ENCODE peak calls at places on chromosomes 16 and 17, in five cellular contexts. U, Z, F, Q and R are unnamed samples.

GRCh38 chr16:49484454-49484853 is 110.8 kb downstream of the C16orf78 start:
- DNase-seq in Z (peak; percentile 71), U (peak; percentile 42), F (no peak), Q (no peak), R (peak; percentile 81)

GRCh38 chr17:73722163-73722562 is 77.9 kb upstream of the SDK2 start:
- DNase-seq in Q (no peak), F (no peak), Z (no peak), U (no peak), R (peak; percentile 94)

GRCh38 chr17:78798695-78799559 is 16.9 kb upstream of the CYTH1 start:
- DNase-seq in F (no peak), U (no peak), Q (peak; percentile 37), Z (peak; percentile 45), R (peak; percentile 71)

GRCh38 chr17:48961516-48962233 is 6.7 kb downstream of the GIP start:
- DNase-seq in Z (no peak), Q (peak; percentile 57), F (no peak), U (no peak), R (no peak)

GRCh38 chr17:82698065-82698973 is at the start of gene RAB40B:
- DNase-seq in F (peak; percentile 98), U (peak; percentile 96), Q (peak; percentile 97), Z (peak; percentile 98), R (peak; percentile 100)

GRCh38 chr17:76550712-76551615 is 11.1 kb downstream of the PRCD start:
- DNase-seq in U (no peak), Q (peak; percentile 90), Z (no peak), F (no peak), R (no peak)

GRCh38 chr17:38533706-38534497 is 71.8 kb downstream of the SRCIN1 start:
- DNase-seq in F (no peak), Q (no peak), U (no peak), Z (no peak), R (no peak)

GRCh38 chr16:29815032-29815721 is 775 bp upstream of the PAGR1 start:
- DNase-seq in F (no peak), U (no peak), Q (no peak), Z (no peak), R (no peak)

GRCh38 chr17:28551421-28552186 is 820 bp downstream of the UNC119 start:
- DNase-seq in Q (peak; percentile 21), U (no peak), F (no peak), Z (no peak), R (no peak)

GRCh38 chr16:84266451-84266850 is 26.6 kb upstream of the KCNG4 start:
- DNase-seq in U (peak; percentile 70), F (peak; percentile 93), Q (peak; percentile 44), Z (peak; percentile 9), R (peak; percentile 63)

GRCh38 chr17:17567631-17568030 is 23.9 kb downstream of the PEMT start:
- DNase-seq in F (no peak), Q (no peak), U (no peak), Z (no peak), R (no peak)

GRCh38 chr16:71311553-71312158 is 22.5 kb upstream of the CMTR2 start:
- DNase-seq in U (peak; percentile 80), F (no peak), Q (no peak), Z (peak; percentile 46), R (peak; percentile 52)

GRCh38 chr16:9185396-9185795 is 94.0 kb downstream of the HAPSTR1 start:
- DNase-seq in U (no peak), Q (no peak), Z (no peak), F (no peak), R (peak; percentile 10)
- H3K9me3 ChIP-seq in U (no peaks in the 10 kb centered on the region), Q (no peaks in the 10 kb centered on the region), Z (no peaks in the 10 kb centered on the region), F (no peaks in the 10 kb centered on the region), R (no peaks in the 10 kb centered on the region)

GRCh38 chr16:922051-922450 is 48.7 kb downstream of the LMF1 start:
- DNase-seq in F (no peak), Z (no peak), U (no peak), Q (no peak), R (no peak)

GRCh38 chr16:921321-921905 is 49.4 kb downstream of the LMF1 start:
- DNase-seq in Z (no peak), U (no peak), Q (no peak), F (no peak), R (no peak)

GRCh38 chr16:919658-920631 is 50.8 kb downstream of the LMF1 start:
- DNase-seq in U (no peak), Z (no peak), F (no peak), Q (no peak), R (no peak)

GRCh38 chr16:918741-919657 is 51.8 kb downstream of the LMF1 start:
- DNase-seq in F (no peak), Q (no peak), U (no peak), Z (no peak), R (no peak)

DNA sequence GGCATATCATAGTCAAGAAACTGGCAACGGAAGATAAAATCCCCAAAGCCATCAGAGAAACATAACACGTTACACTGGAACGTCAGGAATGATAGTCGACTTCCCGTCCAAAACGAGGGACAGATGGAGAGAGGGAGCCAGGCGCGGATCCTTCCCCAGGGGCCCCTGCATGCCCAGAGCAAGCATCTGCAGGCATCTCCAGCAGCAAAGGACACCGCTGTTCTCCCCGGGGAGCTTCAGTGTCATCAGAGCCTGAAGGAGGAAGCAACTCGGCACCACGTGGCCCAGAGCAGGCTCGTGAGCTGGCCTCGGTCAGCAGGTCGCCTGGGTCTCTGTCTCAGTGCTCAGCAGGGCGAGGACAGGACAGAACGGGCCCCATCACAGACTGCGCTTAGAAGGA is 50.1 kb downstream of the LMF1 start:
- DNase-seq in Z (no peak), F (no peak), U (no peak), Q (no peak), R (no peak)
- H2AFZ ChIP-seq in Z (no peak overlapping the region), F (no peak overlapping the region), U (no peak overlapping the region), Q (no peak overlapping the region), R (no peak overlapping the region)

DNA sequence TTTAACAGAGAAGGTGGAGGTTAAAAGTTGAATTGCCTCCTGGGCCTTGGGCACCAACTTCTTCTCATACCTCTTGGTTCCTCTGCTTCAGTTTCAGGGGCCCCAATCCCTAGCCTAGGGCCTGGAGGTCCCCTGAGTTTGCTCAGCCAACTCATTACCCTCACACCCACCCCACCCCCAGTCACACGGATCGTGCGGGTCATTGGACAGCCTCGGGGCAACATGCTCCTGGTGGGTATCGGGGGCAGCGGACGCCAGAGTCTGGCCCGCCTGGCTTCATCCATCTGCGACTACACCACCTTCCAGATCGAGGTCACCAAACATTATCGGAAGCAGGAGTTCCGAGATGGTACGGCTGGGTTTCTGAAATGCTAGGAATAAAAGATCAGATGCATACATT is 36.0 kb upstream of the KDM6B start:
- DNase-seq in U (no peak), Q (no peak), Z (no peak), F (no peak), R (no peak)
- H3K27ac ChIP-seq in U (no peak overlapping the region), Q (no peak overlapping the region), Z (no peak overlapping the region), F (no peak overlapping the region), R (no peak overlapping the region)

GRCh38 chr16:85443116-85443515 is 170.0 kb upstream of the GSE1 start:
- DNase-seq in F (no peak), Z (no peak), Q (no peak), U (no peak), R (no peak)

GRCh38 chr16:85441890-85442670 is 171.0 kb upstream of the GSE1 start:
- DNase-seq in U (no peak), Q (no peak), Z (no peak), F (no peak), R (no peak)

GRCh38 chr16:85441189-85441889 is 171.8 kb upstream of the GSE1 start:
- DNase-seq in F (peak; percentile 13), U (no peak), Z (no peak), Q (no peak), R (peak; percentile 61)

GRCh38 chr16:85444879-85445778 is 168.0 kb upstream of the GSE1 start:
- DNase-seq in F (no peak), Z (peak; percentile 10), U (no peak), Q (no peak), R (peak; percentile 80)

GRCh38 chr16:85443531-85443930 is 169.6 kb upstream of the GSE1 start:
- DNase-seq in Q (no peak), U (no peak), F (no peak), Z (no peak), R (no peak)
- H3K9me3 ChIP-seq in Q (no peaks in the 10 kb centered on the region), U (no peaks in the 10 kb centered on the region), F (no peaks in the 10 kb centered on the region), Z (no peaks in the 10 kb centered on the region), R (no peaks in the 10 kb centered on the region)

GRCh38 chr17:4375039-4375748 is 8.7 kb upstream of the UBE2G1 start:
- DNase-seq in F (no peak), Q (no peak), U (no peak), Z (peak; percentile 97), R (peak; percentile 94)
- H2AFZ ChIP-seq in F (no peak overlapping the region), Q (no peak overlapping the region), U (no peak overlapping the region), Z (no peak overlapping the region), R (peak overlapping the region; percentile 1)

GRCh38 chr16:85991425-85991824 is 92.5 kb downstream of the IRF8 start:
- DNase-seq in Z (no peak), U (no peak), F (no peak), Q (no peak), R (no peak)
- H3K27ac ChIP-seq in Z (no peak overlapping the region), U (no peak overlapping the region), F (no peak overlapping the region), Q (no peak overlapping the region), R (no peak overlapping the region)

DNA sequence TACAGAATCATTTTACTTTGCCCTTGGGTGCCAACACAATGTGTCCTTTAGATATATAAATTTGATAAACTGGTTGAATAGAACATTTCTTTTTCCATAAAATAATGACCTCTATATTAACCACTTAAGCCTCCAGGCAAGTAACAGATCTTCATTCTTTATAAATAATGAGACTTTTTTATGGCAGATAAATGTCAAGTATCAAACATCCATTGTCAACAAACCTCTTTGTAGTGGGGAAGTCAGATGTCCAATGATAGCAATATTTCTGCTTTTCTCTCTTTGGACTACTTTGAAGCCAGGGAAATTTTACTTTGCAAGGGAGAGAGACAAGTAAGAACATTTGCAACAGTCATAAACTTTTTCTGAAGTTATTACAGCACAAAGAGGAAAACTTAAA is 841.2 kb downstream of the CDH8 start:
- DNase-seq in F (no peak), Q (no peak), Z (peak; percentile 8), U (no peak), R (no peak)
- H3K9me3 ChIP-seq in F (peaks cover 7% of the 10 kb centered on the region), Q (no peaks in the 10 kb centered on the region), Z (no peaks in the 10 kb centered on the region), U (no peaks in the 10 kb centered on the region), R (no peaks in the 10 kb centered on the region)